ENCODE peak calls at places on chromosomes 2 and 18, in six cellular contexts. O, D, E, M, V and T are unnamed samples.

GRCh38 chr2:180507028-180507427 is 473.4 kb upstream of the UBE2E3 start:
- DNase-seq in O (peak), D (no peak), E (no peak), M (no peak), V (peak), T (no peak)

GRCh38 chr2:82481207-82481606 is 1977.9 kb downstream of the SUCLG1 start:
- DNase-seq in O (no peak), D (no peak), E (no peak), M (no peak), V (no peak), T (no peak)

GRCh38 chr2:170241731-170242130 is 63.8 kb downstream of the MYO3B start:
- DNase-seq in O (no peak), D (no peak), E (no peak), M (no peak), V (no peak), T (no peak)

GRCh38 chr2:69013837-69014796 is 1.1 kb downstream of the ANTXR1 start:
- DNase-seq in O (peak), D (no peak), E (no peak), M (no peak), V (peak), T (peak)

GRCh38 chr2:25374827-25375226 is 33.1 kb upstream of the DNMT3A start:
- DNase-seq in O (no peak), D (no peak), E (no peak), M (peak), V (no peak), T (no peak)

GRCh38 chr2:11397046-11397445 is 52.6 kb upstream of the ROCK2 start:
- DNase-seq in O (no peak), D (no peak), E (no peak), M (no peak), V (no peak), T (no peak)

GRCh38 chr2:11342561-11343343 is 1.7 kb downstream of the ROCK2 start:
- DNase-seq in O (peak), D (no peak), E (peak), M (no peak), V (peak), T (peak)

GRCh38 chr2:222398446-222398885 is 25.9 kb upstream of the SGPP2 start:
- DNase-seq in O (no peak), D (no peak), E (no peak), M (no peak), V (peak), T (no peak)

GRCh38 chr18:79476918-79477685 is 81.4 kb downstream of the NFATC1 start:
- DNase-seq in O (no peak), D (no peak), E (no peak), M (no peak), V (no peak), T (no peak)

GRCh38 chr18:9335255-9336045 is 877 bp downstream of the TWSG1 start:
- DNase-seq in O (peak), D (no peak), E (peak), M (no peak), V (no peak), T (no peak)

GRCh38 chr2:134337617-134338016 is 83.7 kb downstream of the MGAT5 start:
- DNase-seq in O (no peak), D (no peak), E (no peak), M (no peak), V (no peak), T (no peak)

GRCh38 chr2:239245107-239245506 is 155.7 kb downstream of the HDAC4 start:
- DNase-seq in O (no peak), D (no peak), E (no peak), M (no peak), V (no peak), T (no peak)

GRCh38 chr18:2654828-2655152 is 736 bp upstream of the SMCHD1 start:
- DNase-seq in O (peak), D (no peak), E (no peak), M (no peak), V (no peak), T (peak)

GRCh38 chr2:44952806-44953685 is 11.5 kb downstream of the SIX3 start:
- DNase-seq in O (no peak), D (no peak), E (no peak), M (peak), V (no peak), T (peak)

GRCh38 chr2:43127208-43127940 is 99.0 kb downstream of the ZFP36L2 start:
- DNase-seq in O (no peak), D (no peak), E (peak), M (peak), V (no peak), T (peak)

GRCh38 chr18:1914489-1914888 is 656.8 kb downstream of the METTL4 start:
- DNase-seq in O (no peak), D (no peak), E (peak), M (peak), V (no peak), T (peak)

GRCh38 chr2:108184421-108184820 is 55.3 kb upstream of the SULT1C3 start:
- DNase-seq in O (peak), D (no peak), E (no peak), M (no peak), V (peak), T (peak)

GRCh38 chr2:121554998-121555397 is 24.3 kb downstream of the RNU4ATAC start:
- DNase-seq in O (no peak), D (no peak), E (no peak), M (no peak), V (no peak), T (peak)

GRCh38 chr18:79801217-79801616 is 3.5 kb downstream of the KCNG2 start:
- DNase-seq in O (no peak), D (no peak), E (no peak), M (no peak), V (no peak), T (no peak)

GRCh38 chr2:124683536-124684407 is 658.7 kb downstream of the CNTNAP5 start:
- DNase-seq in O (peak), D (no peak), E (no peak), M (no peak), V (peak), T (no peak)

GRCh38 chr2:129480790-129481189 is 498.7 kb upstream of the RAB6C start:
- DNase-seq in O (no peak), D (no peak), E (no peak), M (no peak), V (no peak), T (no peak)

GRCh38 chr2:96143848-96144480 is 1.3 kb downstream of the DUSP2 start:
- DNase-seq in O (no peak), D (no peak), E (no peak), M (peak), V (no peak), T (peak)

GRCh38 chr2:8611712-8612111 is 70.1 kb upstream of the ID2 start:
- DNase-seq in O (no peak), D (no peak), E (no peak), M (no peak), V (no peak), T (no peak)

GRCh38 chr2:207530160-207531023 is 630 bp downstream of the CREB1 start:
- DNase-seq in O (no peak), D (no peak), E (peak), M (no peak), V (peak), T (peak)

GRCh38 chr2:109258905-109259540 is 130.0 kb downstream of the SH3RF3 start:
- DNase-seq in O (no peak), D (no peak), E (no peak), M (peak), V (no peak), T (no peak)

GRCh38 chr18:55650363-55650870 is 62.4 kb upstream of the TCF4 start:
- DNase-seq in O (peak), D (no peak), E (peak), M (no peak), V (peak), T (no peak)

GRCh38 chr2:175063741-175064140 is 58.6 kb upstream of the CHN1 start:
- DNase-seq in O (peak), D (no peak), E (peak), M (no peak), V (peak), T (no peak)

GRCh38 chr2:81901017-81901416 is 1596.5 kb upstream of the LRRTM1 start:
- DNase-seq in O (no peak), D (no peak), E (no peak), M (no peak), V (no peak), T (peak)

GRCh38 chr2:28477087-28477486 is 18.8 kb upstream of the PLB1 start:
- DNase-seq in O (no peak), D (no peak), E (no peak), M (no peak), V (no peak), T (no peak)

GRCh38 chr2:209121691-209122090 is 302.2 kb upstream of the MAP2 start:
- DNase-seq in O (no peak), D (no peak), E (no peak), M (no peak), V (no peak), T (no peak)

GRCh38 chr18:56298935-56299334 is 339.5 kb downstream of the TXNL1 start:
- DNase-seq in O (peak), D (no peak), E (no peak), M (no peak), V (no peak), T (peak)

GRCh38 chr2:106719222-106719621 is 166.7 kb downstream of the ST6GAL2 start:
- DNase-seq in O (no peak), D (no peak), E (no peak), M (no peak), V (no peak), T (no peak)

DNA sequence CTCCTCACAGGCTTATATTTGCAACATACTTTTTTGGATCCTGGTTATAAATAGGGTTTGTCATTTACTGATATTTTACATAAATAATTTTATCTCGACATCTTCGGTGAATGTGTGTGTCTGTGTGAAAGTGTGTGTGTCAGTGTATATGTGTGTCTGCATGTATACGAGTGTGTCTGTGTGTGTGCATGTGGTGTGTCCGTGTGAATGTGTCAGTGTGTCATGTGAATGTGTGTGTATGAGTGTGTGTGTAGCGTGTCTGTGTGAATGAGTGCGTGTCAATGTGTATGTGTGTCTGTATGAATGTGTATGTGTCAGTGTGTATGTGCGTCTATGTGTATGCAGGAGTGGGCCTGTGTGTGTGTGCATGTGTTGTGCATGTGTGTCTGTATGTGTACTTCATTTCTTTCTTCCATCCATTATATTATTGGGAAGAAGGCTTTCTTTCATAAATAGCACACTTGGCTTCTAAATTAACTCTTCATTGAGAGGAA is 161.6 kb downstream of the ST6GAL2 start:
- DNase-seq in O (no peak), D (no peak), E (no peak), M (no peak), V (no peak), T (no peak)
- H3K23ac ChIP-seq in O (no peak), D (no peak), E (peak), M (no peak), V (no peak), T (no peak)

GRCh38 chr2:47080888-47081301 is 74.2 kb downstream of the STPG4 start:
- DNase-seq in O (no peak), D (no peak), E (no peak), M (no peak), V (no peak), T (no peak)
- H3K4me2 ChIP-seq in O (no peak), D (no peak), E (no peak), M (no peak), V (no peak), T (no peak)

GRCh38 chr2:107133412-107133811 is 247.4 kb upstream of the ST6GAL2 start:
- DNase-seq in O (no peak), D (no peak), E (no peak), M (no peak), V (no peak), T (no peak)
- H3K23ac ChIP-seq in O (no peak), D (no peak), E (no peak), M (no peak), V (no peak), T (no peak)

GRCh38 chr2:196077821-196078220 is 9.2 kb upstream of the DNAH7 start:
- DNase-seq in O (peak), D (no peak), E (no peak), M (no peak), V (peak), T (no peak)
- H3K4me2 ChIP-seq in O (no peak), D (no peak), E (no peak), M (no peak), V (no peak), T (no peak)

GRCh38 chr2:61536723-61537581 is 1.2 kb downstream of the XPO1 start:
- DNase-seq in O (peak), D (peak), E (peak), M (peak), V (peak), T (peak)

GRCh38 chr2:61535449-61535848 is 2.7 kb downstream of the XPO1 start:
- DNase-seq in O (no peak), D (no peak), E (no peak), M (no peak), V (no peak), T (no peak)

GRCh38 chr2:61534926-61535325 is 3.2 kb downstream of the XPO1 start:
- DNase-seq in O (peak), D (no peak), E (no peak), M (no peak), V (no peak), T (no peak)

GRCh38 chr2:61537590-61538178 is 472 bp downstream of the XPO1 start:
- DNase-seq in O (no peak), D (peak), E (no peak), M (no peak), V (no peak), T (no peak)

DNA sequence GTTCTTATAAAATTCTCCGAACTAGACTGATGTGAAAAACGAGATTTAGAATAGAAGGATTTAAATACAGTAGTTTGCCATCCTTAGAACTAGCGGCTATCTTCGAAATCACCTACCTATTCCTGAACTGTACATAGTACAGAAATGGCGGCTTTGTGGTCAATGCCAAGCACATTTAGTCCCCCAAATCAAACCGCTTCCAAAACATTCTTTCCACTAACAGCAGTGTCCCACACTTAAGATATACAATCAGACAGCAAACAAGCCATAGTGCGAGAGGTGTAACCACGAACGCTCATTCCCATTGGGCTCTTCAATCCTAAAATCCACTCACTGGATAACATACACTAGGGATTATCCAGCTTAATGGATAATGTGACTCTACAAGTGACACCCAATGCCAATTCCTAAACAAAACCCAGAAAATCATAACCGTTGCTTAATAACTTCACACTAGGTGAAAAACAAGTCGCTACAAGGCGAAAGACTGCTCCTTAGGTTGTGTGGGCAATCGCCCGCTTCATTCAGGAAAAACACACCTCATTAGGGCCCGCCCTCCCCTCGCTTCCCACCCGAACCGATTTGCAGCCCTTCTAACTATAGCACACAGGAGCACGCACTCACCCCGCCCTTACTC is 2.0 kb downstream of the XPO1 start:
- DNase-seq in O (peak), D (no peak), E (no peak), M (no peak), V (peak), T (no peak)
- H3K23ac ChIP-seq in O (peak), D (peak), E (no peak), M (no peak), V (no peak), T (no peak)

DNA sequence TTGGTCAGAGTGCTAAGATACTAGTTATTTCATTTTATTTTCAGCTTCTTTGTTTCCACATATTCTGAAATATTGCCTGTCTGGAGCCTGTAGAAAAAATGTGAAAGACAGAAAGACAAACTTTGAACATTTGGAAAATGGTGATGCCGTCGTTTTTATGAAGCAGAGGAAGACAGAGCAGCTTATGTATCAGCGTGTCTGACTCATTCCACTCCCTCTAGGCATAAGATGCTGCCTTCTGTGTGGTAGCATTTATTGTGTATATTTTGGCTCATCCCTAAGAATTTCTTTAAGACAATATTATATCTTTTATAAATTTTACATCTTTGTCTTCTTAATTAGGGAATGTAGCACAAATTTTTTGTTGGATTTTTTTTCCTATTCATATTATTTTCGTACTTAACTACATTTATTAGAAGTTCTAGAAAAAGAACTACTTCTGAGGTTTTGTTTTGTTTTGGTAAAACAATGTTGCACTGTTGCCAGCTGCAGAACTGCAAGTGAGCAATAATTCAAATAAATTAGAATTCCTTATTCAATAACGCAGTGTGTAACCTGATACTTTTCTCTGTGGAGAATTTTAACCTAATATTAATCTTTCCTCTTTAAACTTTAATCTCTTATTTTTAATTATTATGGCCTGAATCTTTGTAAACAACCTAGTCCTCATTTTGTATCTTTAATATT is 300.4 kb downstream of the ZNF407 start:
- DNase-seq in O (peak), D (no peak), E (no peak), M (no peak), V (peak), T (no peak)
- H3K4me2 ChIP-seq in O (peak), D (no peak), E (no peak), M (no peak), V (no peak), T (no peak)

GRCh38 chr18:59665057-59666007 is 31.9 kb downstream of the CCBE1 start:
- DNase-seq in O (peak), D (no peak), E (no peak), M (no peak), V (peak), T (no peak)
- H3K23ac ChIP-seq in O (peak), D (no peak), E (no peak), M (no peak), V (no peak), T (no peak)

GRCh38 chr2:34729845-34730244 is 1130.7 kb upstream of the FAM98A start:
- DNase-seq in O (no peak), D (peak), E (no peak), M (no peak), V (no peak), T (peak)
- H3K4me2 ChIP-seq in O (no peak), D (no peak), E (no peak), M (no peak), V (no peak), T (no peak)